ENCODE peak calls at places on chromosome 17, in four cellular contexts. Q is cardiac fibroblast, B is coronary artery, Y is colonic mucosa. G is an unnamed sample.

GRCh38 chr17:48223945-48224344 is 116.4 kb downstream of the SNX11 start:
- DNase-seq in Q (no peak), B (no peak), Y (no peak), G (no peak)

GRCh38 chr17:29573558-29573870 is 5.0 kb downstream of the TP53I13 start:
- DNase-seq in B (peak), Q (no peak), Y (no peak), G (no peak)

GRCh38 chr17:80499961-80500665 is 23.7 kb upstream of the NPTX1 start:
- DNase-seq in Q (no peak), Y (no peak), B (no peak), G (no peak)

GRCh38 chr17:56809820-56810179 is 23.9 kb downstream of the C17orf67 start:
- DNase-seq in Q (no peak), Y (no peak), B (no peak), G (no peak)

GRCh38 chr17:78019367-78019975 is 61.0 kb downstream of the TNRC6C start:
- DNase-seq in B (no peak), Q (peak), Y (no peak), G (no peak)

GRCh38 chr17:44012874-44013273 is 1.9 kb downstream of the TMEM101 start:
- DNase-seq in B (no peak), Y (no peak), Q (no peak), G (no peak)

GRCh38 chr17:57021226-57021940 is 43.5 kb downstream of the SCPEP1 start:
- DNase-seq in B (peak), Y (peak), Q (no peak), G (no peak)

GRCh38 chr17:16492613-16493290 is 759 bp upstream of the LRRC75A start:
- DNase-seq in Q (no peak), Y (no peak), B (no peak), G (no peak)

GRCh38 chr17:43006639-43007551 is at the start of gene IFI35:
- DNase-seq in B (peak), Y (peak), Q (peak), G (peak)

GRCh38 chr17:71405101-71405500 is 715.7 kb upstream of the SOX9 start:
- DNase-seq in Y (no peak), B (no peak), Q (no peak), G (no peak)

GRCh38 chr17:77328823-77329740 is 188.3 kb downstream of the SEC14L1 start:
- DNase-seq in B (no peak), Q (no peak), Y (peak), G (no peak)

GRCh38 chr17:19705771-19706770 is 10.3 kb downstream of the SLC47A2 start:
- DNase-seq in Y (no peak), Q (no peak), B (no peak), G (no peak)

GRCh38 chr17:42659079-42659931 is at the start of gene TUBG2:
- DNase-seq in Y (peak), Q (peak), B (peak), G (peak)

GRCh38 chr17:19021622-19022083 is 17.1 kb upstream of the FAM83G start:
- DNase-seq in Y (no peak), B (no peak), Q (no peak), G (no peak)

GRCh38 chr17:77811521-77811920 is 147.0 kb upstream of the TNRC6C start:
- DNase-seq in B (no peak), Q (no peak), Y (no peak), G (no peak)

GRCh38 chr17:77846531-77847085 is 111.9 kb upstream of the TNRC6C start:
- DNase-seq in B (no peak), Y (no peak), Q (no peak), G (no peak)

GRCh38 chr17:77872714-77873517 is 85.6 kb upstream of the TNRC6C start:
- DNase-seq in B (no peak), Q (no peak), Y (no peak), G (no peak)

GRCh38 chr17:82956726-82957468 is 117.1 kb upstream of the ZNF750 start:
- DNase-seq in B (peak), Q (no peak), Y (no peak), G (no peak)

GRCh38 chr17:36824678-36825091 is 112.6 kb upstream of the LHX1 start:
- DNase-seq in B (no peak), Q (peak), Y (no peak), G (no peak)

GRCh38 chr17:73645050-73645871 is 1.0 kb upstream of the SDK2 start:
- DNase-seq in Y (no peak), B (no peak), Q (no peak), G (no peak)

GRCh38 chr17:8488931-8489330 is 53.2 kb downstream of the NDEL1 start:
- DNase-seq in Y (no peak), Q (peak), B (no peak), G (peak)

GRCh38 chr17:9912146-9913099 is 7.4 kb upstream of the RCVRN start:
- DNase-seq in Y (no peak), B (no peak), Q (no peak), G (no peak)

GRCh38 chr17:17822189-17822978 is 14.4 kb downstream of the SREBF1 start:
- DNase-seq in Q (peak), B (no peak), Y (peak), G (peak)

GRCh38 chr17:15422392-15422957 is 44.9 kb downstream of the CDRT4 start:
- DNase-seq in Q (no peak), B (no peak), Y (no peak), G (no peak)

DNA sequence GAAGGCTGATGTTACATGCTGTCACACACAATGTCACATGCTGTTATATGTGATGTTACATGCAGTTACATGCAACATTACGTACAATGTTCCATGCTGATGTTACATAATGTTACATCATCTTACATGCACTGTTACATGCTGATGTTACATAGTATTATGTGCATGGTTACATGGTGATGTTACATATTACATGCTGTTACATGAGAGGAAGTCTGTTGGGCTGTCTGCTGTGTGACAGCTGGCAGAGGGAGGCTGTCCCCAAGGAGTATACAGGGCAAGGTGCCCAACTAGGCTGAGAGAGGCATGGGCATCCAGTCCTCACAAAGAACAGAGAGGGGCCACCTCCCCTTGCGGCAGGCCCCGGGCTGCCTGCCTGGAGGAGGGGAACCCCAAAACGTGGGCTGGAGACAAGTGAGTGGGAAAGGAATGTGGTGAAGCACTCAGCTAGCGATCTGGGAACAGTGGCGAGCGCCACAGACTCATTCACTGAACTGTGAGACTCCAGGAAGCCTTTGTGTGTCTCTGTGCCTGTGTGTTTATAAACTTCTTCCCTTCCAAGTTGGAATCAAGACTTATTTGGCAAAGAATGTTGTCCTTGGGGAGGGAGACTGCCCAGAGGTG is 30.6 kb downstream of the TMEM92 start:
- DNase-seq in Q (peak), B (peak), Y (no peak), G (no peak)
- H3K4me3 ChIP-seq in Q (no peak), B (peak), Y (no peak), G (no peak)

DNA sequence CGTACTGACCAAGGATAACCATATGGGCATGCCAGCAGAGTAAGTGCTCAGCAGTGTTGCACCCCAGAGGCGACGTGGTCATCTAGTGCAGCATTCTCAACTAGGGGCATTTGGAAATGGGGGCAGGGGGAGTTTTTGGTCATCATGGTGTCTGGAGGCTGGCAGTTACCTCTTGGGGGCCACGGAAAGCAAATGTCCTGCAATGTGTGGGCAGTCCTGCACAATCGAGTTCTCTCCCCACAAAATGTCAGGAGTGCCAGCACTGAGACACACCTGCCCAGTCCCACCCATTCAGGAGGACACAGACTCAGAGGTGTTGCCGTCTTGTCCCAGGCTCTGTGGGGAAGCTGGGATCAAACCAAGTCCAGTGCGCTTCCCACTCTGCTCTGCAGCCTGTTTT is 3.0 kb downstream of the RASL10B start:
- DNase-seq in Q (no peak), Y (no peak), B (no peak), G (no peak)
- TF ChIP-seq CTCF in Q (no peak), Y (no peak), B (no peak), G (no peak)

DNA sequence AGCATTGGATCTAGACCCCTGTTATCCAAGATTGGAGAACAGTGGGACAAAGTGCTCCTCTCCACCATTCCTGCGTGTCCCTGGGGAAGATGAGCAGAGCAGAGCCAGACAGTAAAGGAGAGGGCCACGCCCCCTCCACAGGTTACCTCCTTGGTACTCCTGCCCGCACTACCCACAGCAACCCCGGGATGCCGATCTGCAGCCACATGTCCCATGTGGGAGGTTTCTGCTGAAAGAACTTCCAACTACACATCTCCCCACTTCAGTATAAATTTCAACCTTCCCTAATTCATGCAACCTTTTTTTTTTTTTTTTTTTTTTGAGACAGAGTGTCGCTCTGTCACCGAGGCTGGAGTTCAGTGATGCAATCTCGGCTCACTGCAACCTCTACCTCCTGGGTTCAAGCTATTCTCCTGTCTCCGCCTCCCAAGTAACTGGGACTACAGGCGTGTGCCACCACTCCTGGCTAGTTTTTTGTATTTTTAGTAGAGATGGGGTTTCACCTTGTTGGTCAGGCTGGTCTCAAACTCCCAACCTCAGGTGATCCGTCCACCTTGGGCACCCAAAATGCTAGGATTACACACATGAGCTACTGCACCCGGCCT is 2.3 kb downstream of the RAB37 start:
- DNase-seq in Q (no peak), B (no peak), Y (no peak), G (no peak)
- H3K4me3 ChIP-seq in Q (no peak), B (no peak), Y (no peak), G (no peak)

DNA sequence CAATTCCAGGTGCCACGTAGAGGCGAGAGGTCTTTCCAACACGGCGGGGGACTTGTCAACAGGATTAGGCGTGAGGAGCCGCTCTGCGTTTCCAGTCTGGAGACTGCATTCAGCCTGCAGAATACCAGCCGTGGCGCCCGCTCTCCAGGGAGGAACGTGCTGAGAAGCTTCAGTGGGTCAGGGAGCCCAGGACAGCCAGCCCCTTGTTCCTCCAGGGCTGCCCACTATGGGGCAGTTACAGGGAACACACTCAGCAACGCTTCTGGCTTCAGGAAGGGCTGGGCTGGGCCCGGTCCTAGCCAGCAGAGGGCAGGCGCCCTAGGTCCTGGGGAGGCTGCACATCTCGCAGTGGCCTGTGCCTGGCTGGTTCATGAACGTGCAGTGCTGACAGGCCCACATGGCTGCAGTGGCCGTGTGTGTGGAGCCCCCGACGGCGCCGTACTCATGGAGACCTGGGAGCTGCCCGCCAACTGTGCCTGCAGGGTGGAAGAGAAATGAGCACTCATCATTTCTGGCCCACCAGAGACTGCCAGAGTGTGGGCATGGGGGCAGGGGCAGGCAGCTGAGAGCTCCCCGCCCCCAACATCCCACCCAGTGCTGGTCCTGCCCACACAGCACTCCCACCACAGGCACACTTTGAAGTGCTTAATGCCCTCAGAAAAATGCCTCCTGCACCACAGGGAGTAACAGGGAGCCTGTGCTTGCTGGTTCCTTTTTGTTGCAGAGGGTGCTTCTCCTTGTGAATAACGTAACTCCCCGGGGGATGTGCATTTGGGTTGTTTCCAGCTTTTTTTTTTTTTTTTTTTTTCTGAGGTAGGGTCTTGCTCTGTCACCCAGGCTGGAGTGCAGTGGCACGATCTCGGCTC is 7.0 kb upstream of the FAAP100 start:
- DNase-seq in Q (peak), Y (no peak), B (no peak), G (no peak)
- TF ChIP-seq CTCF in Q (peak), Y (no peak), B (no peak), G (no peak)

DNA sequence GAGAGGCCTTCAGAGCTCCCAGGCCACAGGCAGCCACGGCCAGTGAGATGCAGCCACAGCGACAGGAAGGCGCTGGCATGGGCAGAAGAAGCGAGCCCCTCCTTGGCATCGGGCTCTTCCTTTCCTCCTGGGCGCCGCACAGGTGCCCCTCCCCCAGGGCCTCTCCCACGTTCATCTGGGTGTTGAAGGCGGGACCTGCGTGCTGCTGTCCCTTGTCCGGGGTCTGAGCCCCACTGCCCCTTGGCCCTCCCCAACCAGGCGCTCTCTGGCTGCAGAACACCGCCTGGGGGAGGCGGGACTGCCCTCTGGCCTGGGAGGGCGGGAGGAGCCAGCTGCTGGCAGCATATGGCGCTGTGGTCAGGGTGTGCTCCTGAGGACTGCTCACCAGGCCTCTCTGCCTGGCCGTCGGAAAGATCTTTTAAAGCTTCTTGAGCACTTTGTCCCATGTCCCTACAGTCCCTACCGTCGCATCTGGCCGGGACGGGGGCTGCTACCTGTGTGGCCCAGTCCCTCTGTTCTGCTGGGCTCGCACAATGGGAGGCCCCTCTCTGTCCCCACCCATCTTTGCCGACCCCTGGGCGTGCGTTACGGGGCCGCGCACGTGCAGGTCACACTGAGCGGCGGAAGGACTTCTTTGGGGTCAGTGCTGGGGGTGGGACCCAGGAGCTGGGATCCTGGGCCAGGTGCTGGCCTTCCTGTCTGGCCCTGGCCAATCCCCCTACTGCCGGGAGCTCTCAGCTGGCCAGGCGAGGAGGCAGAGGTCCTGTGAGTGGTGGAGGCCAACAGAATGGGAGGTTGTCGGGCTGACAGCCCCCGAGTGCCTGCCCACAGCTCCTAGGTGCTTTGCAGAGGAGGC is 1.7 kb downstream of the SLC25A10 start:
- DNase-seq in B (no peak), Q (no peak), Y (peak), G (peak)
- H3K4me3 ChIP-seq in B (peak), Q (no peak), Y (peak), G (no peak)

G was measured in uterus.